ENCODE peak calls at places on chromosomes 5 and 9, in five cellular contexts. E is choroid plexus epithelial cell, B is IMR-90, M is AG09319, V is thoracic aorta. R is an unnamed sample.

GRCh38 chr5:37814699-37815098 is 25.1 kb downstream of the GDNF start:
- DNase-seq in E (peak), B (peak), M (no peak), V (no peak), R (no peak)

GRCh38 chr9:137307255-137308101 is 5.4 kb upstream of the NRARP start:
- DNase-seq in E (no peak), B (no peak), M (no peak), V (no peak), R (no peak)

GRCh38 chr9:121984726-121985402 is 108.2 kb downstream of the TTLL11 start:
- DNase-seq in E (peak), B (peak), M (peak), V (no peak), R (no peak)

GRCh38 chr5:1282139-1282992 is 12.5 kb downstream of the TERT start:
- DNase-seq in E (no peak), B (no peak), M (no peak), V (no peak), R (no peak)

GRCh38 chr5:33736510-33736909 is 155.3 kb downstream of the ADAMTS12 start:
- DNase-seq in E (peak), B (peak), M (peak), V (no peak), R (no peak)

GRCh38 chr5:72107874-72108199 is 562 bp downstream of the MAP1B start:
- DNase-seq in E (peak), B (no peak), M (no peak), V (no peak), R (no peak)

GRCh38 chr5:171442287-171443042 is 23.0 kb downstream of the FGF18 start:
- DNase-seq in E (peak), B (peak), M (no peak), V (no peak), R (no peak)

GRCh38 chr5:20656262-20656661 is 668.3 kb upstream of the CDH18 start:
- DNase-seq in E (no peak), B (no peak), M (no peak), V (no peak), R (no peak)

GRCh38 chr9:93669116-93669957 is 93.0 kb downstream of the PHF2 start:
- DNase-seq in E (no peak), B (no peak), M (no peak), V (peak), R (peak)

GRCh38 chr9:101418518-101419111 is 17.0 kb downstream of the ALDOB start:
- DNase-seq in E (no peak), B (peak), M (no peak), V (no peak), R (no peak)

GRCh38 chr5:141874262-141874964 is 3.8 kb downstream of the PCDH1 start:
- DNase-seq in E (no peak), B (no peak), M (no peak), V (no peak), R (no peak)

GRCh38 chr9:121197135-121197534 is 4.5 kb downstream of the RAB14 start:
- DNase-seq in E (no peak), B (no peak), M (no peak), V (no peak), R (no peak)

GRCh38 chr5:111685969-111686368 is 71.0 kb downstream of the NREP start:
- DNase-seq in E (peak), B (no peak), M (no peak), V (no peak), R (no peak)

GRCh38 chr9:127801955-127802575 is 617 bp upstream of the FPGS start:
- DNase-seq in E (peak), B (no peak), M (no peak), V (no peak), R (no peak)

GRCh38 chr9:100637787-100638186 is 59.9 kb downstream of the CAVIN4 start:
- DNase-seq in E (peak), B (no peak), M (no peak), V (no peak), R (no peak)

GRCh38 chr5:65055938-65056337 is 287.2 kb downstream of the CWC27 start:
- DNase-seq in E (peak), B (no peak), M (no peak), V (no peak), R (no peak)

GRCh38 chr5:39668980-39669379 is 244.2 kb upstream of the DAB2 start:
- DNase-seq in E (no peak), B (no peak), M (no peak), V (no peak), R (no peak)

GRCh38 chr5:31598640-31599611 is 40.0 kb upstream of the PDZD2 start:
- DNase-seq in E (no peak), B (no peak), M (no peak), V (no peak), R (no peak)

GRCh38 chr9:137279741-137280477 is 2.4 kb downstream of the TOR4A start:
- DNase-seq in E (no peak), B (no peak), M (no peak), V (no peak), R (no peak)

GRCh38 chr5:172076783-172077244 is 70.4 kb upstream of the FBXW11 start:
- DNase-seq in E (peak), B (peak), M (no peak), V (no peak), R (no peak)

GRCh38 chr9:127520941-127521918 is 69.9 kb downstream of the LRSAM1 start:
- DNase-seq in E (peak), B (peak), M (no peak), V (no peak), R (no peak)

DNA sequence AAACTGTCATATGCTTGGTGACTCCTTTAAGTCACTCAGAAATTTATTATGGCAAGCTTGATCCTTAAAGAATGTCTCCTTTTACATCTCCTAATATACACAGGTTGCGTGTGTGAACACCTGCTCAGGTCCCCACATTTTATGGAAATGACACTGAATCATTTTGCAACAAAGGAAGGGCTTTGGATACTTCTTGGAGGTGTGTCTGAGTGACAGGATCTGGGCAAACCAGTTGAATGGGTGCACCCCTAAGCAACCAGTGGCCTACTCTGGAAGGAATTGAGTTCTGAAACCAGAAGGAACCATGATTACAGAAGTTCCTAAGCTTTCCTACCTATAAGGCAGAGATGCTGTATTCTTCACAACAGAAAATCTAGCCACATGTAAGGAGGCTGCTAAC is 483.9 kb upstream of the KLF4 start:
- DNase-seq in E (peak), B (no peak), M (no peak), V (no peak), R (no peak)
- TF ChIP-seq CTCF in E (no peak), B (no peak), M (no peak), V (no peak), R (no peak)

GRCh38 chr9:37706290-37706689 is 47.3 kb upstream of the TRMT10B start:
- DNase-seq in E (no peak), B (no peak), M (no peak), V (no peak), R (no peak)

GRCh38 chr9:37715260-37715659 is 38.3 kb upstream of the TRMT10B start:
- DNase-seq in E (no peak), B (no peak), M (no peak), V (no peak), R (no peak)

GRCh38 chr9:37705787-37706186 is 47.8 kb upstream of the TRMT10B start:
- DNase-seq in E (no peak), B (no peak), M (no peak), V (no peak), R (no peak)

GRCh38 chr9:37707748-37708147 is 45.9 kb upstream of the TRMT10B start:
- DNase-seq in E (no peak), B (no peak), M (no peak), V (no peak), R (no peak)

GRCh38 chr9:37710039-37710438 is 43.6 kb upstream of the TRMT10B start:
- DNase-seq in E (no peak), B (no peak), M (no peak), V (no peak), R (no peak)
- TF ChIP-seq CTCF in E (no peak), B (no peak), M (no peak), V (no peak), R (no peak)

GRCh38 chr5:177336112-177336511 is 15.4 kb downstream of the LMAN2 start:
- DNase-seq in E (no peak), B (no peak), M (no peak), V (no peak), R (no peak)
- TF ChIP-seq CTCF in E (peak), B (peak), M (peak), V (no peak), R (peak)

DNA sequence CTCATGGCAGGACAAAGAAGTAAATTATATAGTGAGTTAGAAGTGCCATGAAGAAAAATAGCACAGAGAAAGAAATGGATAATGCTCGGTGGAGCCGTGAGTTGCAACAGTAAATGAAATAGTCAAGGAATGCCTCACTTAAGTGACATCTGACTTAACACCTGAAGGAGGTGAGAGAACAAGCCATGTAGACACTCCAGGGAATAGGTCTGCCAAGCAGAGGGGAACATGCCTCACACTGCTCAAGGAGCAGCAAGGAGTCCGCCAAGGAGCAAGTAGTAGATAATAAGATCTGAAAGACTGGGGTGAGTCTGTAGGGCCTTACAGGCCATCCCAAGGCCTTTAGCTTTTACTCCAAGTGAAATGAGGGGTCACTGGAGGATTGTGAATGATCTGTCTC is 21.8 kb downstream of the MAPKAP1 start:
- DNase-seq in E (no peak), B (no peak), M (no peak), V (no peak), R (no peak)
- TF ChIP-seq CTCF in E (no peak), B (no peak), M (no peak), V (no peak), R (no peak)